ENCODE peak calls at places on chromosomes 1 and 21, in eight cellular contexts. O is GM06990, X is WTC11, U is neuronal stem cell, C is left cardiac atrium, G is hepatocyte, R is kidney tubule cell, J is HCEC 1CT. N is an unnamed sample.

GRCh38 chr1:10835423-10836421 is 39.3 kb upstream of the CASZ1 start:
- DNase-seq in O (peak), X (peak), U (peak), C (no peak), G (peak), R (peak), J (no peak), N (no peak)

GRCh38 chr1:21284206-21285137 is 5.8 kb downstream of the ECE1 start:
- DNase-seq in O (no peak), X (no peak), U (no peak), C (no peak), G (no peak), R (no peak), J (no peak), N (peak)

GRCh38 chr1:31955917-31956736 is 18.0 kb upstream of the PTP4A2 start:
- DNase-seq in O (peak), X (peak), U (no peak), C (peak), G (peak), R (peak), J (peak), N (peak)

GRCh38 chr21:34187935-34188334 is 114.6 kb downstream of the MRPS6 start:
- DNase-seq in O (no peak), X (no peak), U (no peak), C (no peak), G (no peak), R (no peak), J (no peak), N (no peak)

GRCh38 chr1:244219802-244220201 is 168.7 kb downstream of the ZBTB18 start:
- DNase-seq in O (no peak), X (no peak), U (no peak), C (no peak), G (no peak), R (no peak), J (no peak), N (no peak)

GRCh38 chr1:212458817-212459216 is 26.1 kb downstream of the NENF start:
- DNase-seq in O (no peak), X (no peak), U (no peak), C (no peak), G (no peak), R (no peak), J (no peak), N (no peak)

GRCh38 chr1:239555350-239555749 is 169.0 kb downstream of the CHRM3 start:
- DNase-seq in O (no peak), X (peak), U (peak), C (no peak), G (no peak), R (no peak), J (no peak), N (no peak)

GRCh38 chr1:20442920-20443625 is 42.9 kb downstream of the CAMK2N1 start:
- DNase-seq in O (no peak), X (no peak), U (no peak), C (no peak), G (no peak), R (no peak), J (peak), N (no peak)

GRCh38 chr1:84319662-84320061 is 18.2 kb downstream of the SAMD13 start:
- DNase-seq in O (no peak), X (no peak), U (no peak), C (no peak), G (no peak), R (peak), J (no peak), N (peak)

GRCh38 chr1:1233567-1233892 is 1.5 kb downstream of the B3GALT6 start:
- DNase-seq in O (no peak), X (no peak), U (no peak), C (no peak), G (no peak), R (no peak), J (no peak), N (no peak)

GRCh38 chr21:36629061-36629460 is 69.9 kb upstream of the SIM2 start:
- DNase-seq in O (no peak), X (no peak), U (no peak), C (no peak), G (no peak), R (no peak), J (no peak), N (no peak)

GRCh38 chr1:29357452-29357851 is 121.1 kb downstream of the PTPRU start:
- DNase-seq in O (no peak), X (no peak), U (no peak), C (no peak), G (no peak), R (no peak), J (no peak), N (no peak)

GRCh38 chr1:240055978-240056772 is 35.5 kb upstream of the FMN2 start:
- DNase-seq in O (no peak), X (no peak), U (no peak), C (no peak), G (no peak), R (no peak), J (no peak), N (no peak)

GRCh38 chr1:167707942-167708341 is 13.8 kb upstream of the MPZL1 start:
- DNase-seq in O (no peak), X (no peak), U (no peak), C (no peak), G (no peak), R (no peak), J (no peak), N (no peak)

GRCh38 chr1:202411421-202411820 is 62.9 kb downstream of the PPP1R12B start:
- DNase-seq in O (no peak), X (no peak), U (no peak), C (no peak), G (no peak), R (no peak), J (no peak), N (peak)

GRCh38 chr1:9877962-9878361 is 32.1 kb downstream of the CTNNBIP1 start:
- DNase-seq in O (no peak), X (no peak), U (no peak), C (no peak), G (peak), R (peak), J (no peak), N (no peak)

GRCh38 chr1:19178734-19179398 is 31.2 kb downstream of the UBR4 start:
- DNase-seq in O (no peak), X (no peak), U (no peak), C (no peak), G (no peak), R (no peak), J (no peak), N (no peak)

GRCh38 chr21:34078915-34079314 is 5.5 kb downstream of the MRPS6 start:
- DNase-seq in O (no peak), X (no peak), U (no peak), C (no peak), G (no peak), R (peak), J (no peak), N (no peak)

GRCh38 chr1:110120960-110121561 is 8.8 kb downstream of the UBL4B start:
- DNase-seq in O (no peak), X (no peak), U (no peak), C (no peak), G (no peak), R (no peak), J (no peak), N (no peak)

GRCh38 chr1:62716397-62716796 is 28.2 kb upstream of the DOCK7 start:
- DNase-seq in O (no peak), X (no peak), U (no peak), C (no peak), G (no peak), R (no peak), J (no peak), N (peak)

GRCh38 chr1:55480396-55480795 is 265.2 kb upstream of the USP24 start:
- DNase-seq in O (no peak), X (no peak), U (no peak), C (no peak), G (peak), R (peak), J (no peak), N (no peak)

GRCh38 chr1:11598461-11598860 is 55.8 kb downstream of the FBXO2 start:
- DNase-seq in O (no peak), X (no peak), U (no peak), C (no peak), G (no peak), R (peak), J (peak), N (no peak)

GRCh38 chr1:8456306-8456912 is 138.5 kb downstream of the SLC45A1 start:
- DNase-seq in O (no peak), X (no peak), U (no peak), C (no peak), G (peak), R (peak), J (peak), N (no peak)

GRCh38 chr1:225917536-225917935 is 6.5 kb downstream of the PYCR2 start:
- DNase-seq in O (no peak), X (no peak), U (no peak), C (no peak), G (no peak), R (no peak), J (no peak), N (no peak)

GRCh38 chr1:226798427-226799411 is 59.6 kb upstream of the ITPKB start:
- DNase-seq in O (peak), X (no peak), U (no peak), C (no peak), G (no peak), R (no peak), J (no peak), N (no peak)